ENCODE peak calls at places on chromosomes 6 and 20, in five cellular contexts. One of them, this sample, is unnamed.

GRCh38 chr20:20492521-20493334 is 124.8 kb downstream of the INSM1 start:
- DNase-seq in H1: no peak
- DNase-seq in neuronal stem cell: peak; percentile 86
- DNase-seq in mesenchymal stem cell: no peak
- DNase-seq in H9: no peak
- DNase-seq in this sample: peak; percentile 60

GRCh38 chr20:61049684-61050083 is 202.4 kb upstream of the CDH4 start:
- DNase-seq in neuronal stem cell: no peak
- DNase-seq in H1: no peak
- DNase-seq in H9: no peak
- DNase-seq in mesenchymal stem cell: no peak
- DNase-seq in this sample: no peak

GRCh38 chr6:32932132-32932868 is 8.5 kb downstream of the HLA-DMB start:
- DNase-seq in H1: no peak
- DNase-seq in mesenchymal stem cell: peak; percentile 42
- DNase-seq in H9: no peak
- DNase-seq in neuronal stem cell: no peak
- DNase-seq in this sample: no peak

GRCh38 chr6:126955621-126956020 is 162.8 kb upstream of the RSPO3 start:
- DNase-seq in neuronal stem cell: no peak
- DNase-seq in mesenchymal stem cell: no peak
- DNase-seq in H9: no peak
- DNase-seq in H1: no peak
- DNase-seq in this sample: peak; percentile 23

GRCh38 chr6:26115226-26115625 is 28.0 kb downstream of the HFE start:
- DNase-seq in H1: no peak
- DNase-seq in H9: no peak
- DNase-seq in mesenchymal stem cell: no peak
- DNase-seq in neuronal stem cell: no peak
- DNase-seq in this sample: no peak

GRCh38 chr6:107618672-107619071 is 128.8 kb downstream of the SOBP start:
- DNase-seq in H9: no peak
- DNase-seq in neuronal stem cell: no peak
- DNase-seq in mesenchymal stem cell: no peak
- DNase-seq in H1: no peak
- DNase-seq in this sample: peak; percentile 75

GRCh38 chr6:93644611-93645010 is 225.3 kb upstream of the EPHA7 start:
- DNase-seq in H9: no peak
- DNase-seq in mesenchymal stem cell: peak; percentile 5
- DNase-seq in neuronal stem cell: no peak
- DNase-seq in H1: no peak
- DNase-seq in this sample: no peak

GRCh38 chr6:67664942-67665341 is 970.1 kb upstream of the ADGRB3 start:
- DNase-seq in H1: no peak
- DNase-seq in H9: no peak
- DNase-seq in mesenchymal stem cell: no peak
- DNase-seq in neuronal stem cell: no peak
- DNase-seq in this sample: no peak

GRCh38 chr20:51886891-51887608 is 84.7 kb upstream of the SALL4 start:
- DNase-seq in H1: no peak
- DNase-seq in mesenchymal stem cell: no peak
- DNase-seq in H9: no peak
- DNase-seq in neuronal stem cell: no peak
- DNase-seq in this sample: no peak

GRCh38 chr6:81788748-81789147 is 36.3 kb upstream of the TENT5A start:
- DNase-seq in mesenchymal stem cell: peak; percentile 42
- DNase-seq in H9: no peak
- DNase-seq in neuronal stem cell: no peak
- DNase-seq in H1: no peak
- DNase-seq in this sample: no peak

GRCh38 chr20:41524980-41525613 is 93.1 kb downstream of the CHD6 start:
- DNase-seq in mesenchymal stem cell: no peak
- DNase-seq in H9: no peak
- DNase-seq in neuronal stem cell: no peak
- DNase-seq in H1: no peak
- DNase-seq in this sample: no peak

GRCh38 chr6:99348823-99349619 is 453 bp downstream of the FAXC start:
- DNase-seq in H1: peak; percentile 73
- DNase-seq in H9: peak; percentile 43
- DNase-seq in mesenchymal stem cell: peak; percentile 7
- DNase-seq in neuronal stem cell: peak; percentile 47
- DNase-seq in this sample: peak; percentile 76

GRCh38 chr20:36462440-36463211 is 78.7 kb upstream of the MYL9 start:
- DNase-seq in neuronal stem cell: no peak
- DNase-seq in H1: peak; percentile 60
- DNase-seq in H9: no peak
- DNase-seq in mesenchymal stem cell: peak; percentile 52
- DNase-seq in this sample: no peak

GRCh38 chr6:15285682-15286294 is 39.9 kb downstream of the JARID2 start:
- DNase-seq in H1: no peak
- DNase-seq in mesenchymal stem cell: no peak
- DNase-seq in H9: no peak
- DNase-seq in neuronal stem cell: no peak
- DNase-seq in this sample: peak; percentile 30

GRCh38 chr6:11766056-11766455 is 12.5 kb downstream of the ADTRP start:
- DNase-seq in neuronal stem cell: no peak
- DNase-seq in mesenchymal stem cell: peak; percentile 56
- DNase-seq in H9: no peak
- DNase-seq in H1: no peak
- DNase-seq in this sample: no peak

GRCh38 chr20:11329271-11329670 is 588.4 kb upstream of the BTBD3 start:
- DNase-seq in H1: no peak
- DNase-seq in neuronal stem cell: no peak
- DNase-seq in mesenchymal stem cell: no peak
- DNase-seq in H9: no peak
- DNase-seq in this sample: no peak

GRCh38 chr6:24950210-24950941 is 14.6 kb upstream of the RIPOR2 start:
- DNase-seq in mesenchymal stem cell: no peak
- DNase-seq in H1: no peak
- DNase-seq in H9: no peak
- DNase-seq in neuronal stem cell: no peak
- DNase-seq in this sample: no peak

GRCh38 chr20:24653306-24653705 is 183.9 kb downstream of the SYNDIG1 start:
- DNase-seq in neuronal stem cell: no peak
- DNase-seq in H9: no peak
- DNase-seq in mesenchymal stem cell: peak; percentile 38
- DNase-seq in H1: no peak
- DNase-seq in this sample: no peak

GRCh38 chr6:169800668-169801395 is 49.4 kb downstream of the ERMARD start:
- DNase-seq in H9: peak; percentile 32
- DNase-seq in neuronal stem cell: no peak
- DNase-seq in mesenchymal stem cell: peak; percentile 72
- DNase-seq in H1: peak; percentile 44
- DNase-seq in this sample: no peak

GRCh38 chr20:55417797-55418196 is 587.5 kb downstream of the CBLN4 start:
- DNase-seq in mesenchymal stem cell: no peak
- DNase-seq in H9: no peak
- DNase-seq in H1: no peak
- DNase-seq in neuronal stem cell: no peak
- DNase-seq in this sample: no peak

GRCh38 chr6:14454467-14454763 is 336.8 kb downstream of the CD83 start:
- DNase-seq in neuronal stem cell: no peak
- DNase-seq in mesenchymal stem cell: no peak
- DNase-seq in H9: no peak
- DNase-seq in H1: no peak
- DNase-seq in this sample: no peak

GRCh38 chr20:13771853-13772453 is 12.8 kb downstream of the ESF1 start:
- DNase-seq in mesenchymal stem cell: peak; percentile 42
- DNase-seq in H9: no peak
- DNase-seq in H1: no peak
- DNase-seq in neuronal stem cell: no peak
- DNase-seq in this sample: no peak

GRCh38 chr6:10582774-10583508 is 61.8 kb downstream of the GCNT2 start:
- DNase-seq in H9: peak; percentile 68
- DNase-seq in neuronal stem cell: no peak
- DNase-seq in H1: no peak
- DNase-seq in mesenchymal stem cell: no peak
- DNase-seq in this sample: no peak

GRCh38 chr6:53107091-53107490 is 41.5 kb downstream of the GCM1 start:
- DNase-seq in mesenchymal stem cell: no peak
- DNase-seq in neuronal stem cell: no peak
- DNase-seq in H9: no peak
- DNase-seq in H1: no peak
- DNase-seq in this sample: no peak

GRCh38 chr6:105223242-105223641 is 43.4 kb upstream of the POPDC3 start:
- DNase-seq in H9: no peak
- DNase-seq in neuronal stem cell: no peak
- DNase-seq in H1: no peak
- DNase-seq in mesenchymal stem cell: no peak
- DNase-seq in this sample: no peak

GRCh38 chr20:34165246-34165645 is 53.2 kb upstream of the EIF2S2 start:
- DNase-seq in H9: no peak
- DNase-seq in mesenchymal stem cell: peak; percentile 39
- DNase-seq in H1: no peak
- DNase-seq in neuronal stem cell: no peak
- DNase-seq in this sample: no peak

GRCh38 chr6:129490551-129491245 is 219.3 kb downstream of the ARHGAP18 start:
- DNase-seq in H1: no peak
- DNase-seq in neuronal stem cell: no peak
- DNase-seq in mesenchymal stem cell: peak; percentile 98
- DNase-seq in H9: no peak
- DNase-seq in this sample: peak; percentile 92

GRCh38 chr6:38617856-38618255 is 21.9 kb downstream of the BTBD9 start:
- DNase-seq in mesenchymal stem cell: no peak
- DNase-seq in neuronal stem cell: no peak
- DNase-seq in H9: no peak
- DNase-seq in H1: no peak
- DNase-seq in this sample: no peak
- H2BK12ac ChIP-seq in mesenchymal stem cell: no peak overlapping the region
- H2BK12ac ChIP-seq in neuronal stem cell: no peak overlapping the region
- H2BK12ac ChIP-seq in H9: no peak overlapping the region
- H2BK12ac ChIP-seq in H1: no peak overlapping the region
- H2BK12ac ChIP-seq in this sample: no peak overlapping the region

GRCh38 chr20:47238780-47239769 is 117.4 kb downstream of the ZMYND8 start:
- DNase-seq in mesenchymal stem cell: no peak
- DNase-seq in H9: peak; percentile 32
- DNase-seq in H1: no peak
- DNase-seq in neuronal stem cell: no peak
- DNase-seq in this sample: no peak

GRCh38 chr20:47237715-47238114 is 118.8 kb downstream of the ZMYND8 start:
- DNase-seq in H1: no peak
- DNase-seq in mesenchymal stem cell: peak; percentile 12
- DNase-seq in H9: no peak
- DNase-seq in neuronal stem cell: no peak
- DNase-seq in this sample: no peak

GRCh38 chr20:47235111-47235510 is 121.4 kb downstream of the ZMYND8 start:
- DNase-seq in H1: no peak
- DNase-seq in mesenchymal stem cell: no peak
- DNase-seq in H9: no peak
- DNase-seq in neuronal stem cell: no peak
- DNase-seq in this sample: no peak

GRCh38 chr20:47235853-47236638 is 120.5 kb downstream of the ZMYND8 start:
- DNase-seq in mesenchymal stem cell: no peak
- DNase-seq in H1: no peak
- DNase-seq in H9: no peak
- DNase-seq in neuronal stem cell: no peak
- DNase-seq in this sample: no peak

GRCh38 chr20:47236639-47236900 is 119.9 kb downstream of the ZMYND8 start:
- DNase-seq in H1: no peak
- DNase-seq in H9: no peak
- DNase-seq in mesenchymal stem cell: no peak
- DNase-seq in neuronal stem cell: no peak
- DNase-seq in this sample: no peak
- H2BK12ac ChIP-seq in H1: no peak overlapping the region
- H2BK12ac ChIP-seq in H9: no peak overlapping the region
- H2BK12ac ChIP-seq in mesenchymal stem cell: no peak overlapping the region
- H2BK12ac ChIP-seq in neuronal stem cell: no peak overlapping the region
- H2BK12ac ChIP-seq in this sample: no peak overlapping the region

GRCh38 chr6:142404751-142405150 is 102.9 kb downstream of the ADGRG6 start:
- DNase-seq in mesenchymal stem cell: no peak
- DNase-seq in neuronal stem cell: no peak
- DNase-seq in H9: no peak
- DNase-seq in H1: no peak
- DNase-seq in this sample: no peak

GRCh38 chr6:142399739-142400138 is 97.9 kb downstream of the ADGRG6 start:
- DNase-seq in mesenchymal stem cell: no peak
- DNase-seq in H9: no peak
- DNase-seq in H1: no peak
- DNase-seq in neuronal stem cell: no peak
- DNase-seq in this sample: no peak

GRCh38 chr6:142401838-142402237 is 100.0 kb downstream of the ADGRG6 start:
- DNase-seq in neuronal stem cell: no peak
- DNase-seq in H1: no peak
- DNase-seq in H9: no peak
- DNase-seq in mesenchymal stem cell: no peak
- DNase-seq in this sample: no peak

GRCh38 chr6:142398353-142398752 is 96.5 kb downstream of the ADGRG6 start:
- DNase-seq in H9: no peak
- DNase-seq in mesenchymal stem cell: no peak
- DNase-seq in neuronal stem cell: no peak
- DNase-seq in H1: no peak
- DNase-seq in this sample: no peak

DNA sequence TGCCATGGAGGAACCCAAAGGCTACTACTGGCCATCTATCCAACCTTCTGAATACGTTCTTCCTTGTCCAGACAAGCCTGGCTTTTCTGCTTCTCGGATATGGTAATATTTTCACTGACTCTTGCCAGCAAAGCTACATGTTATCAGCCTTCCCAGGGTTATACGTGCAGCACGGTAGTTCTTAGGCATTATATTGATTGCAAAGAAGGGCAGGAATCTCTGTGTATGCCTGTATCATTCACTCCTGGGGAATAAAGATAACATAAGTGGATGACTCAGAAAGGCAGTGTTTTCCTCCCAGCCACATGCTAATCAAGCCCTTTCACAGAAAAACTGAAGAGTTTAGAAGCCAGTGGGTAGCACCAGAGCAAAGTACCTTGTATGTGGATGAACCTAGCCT is 98.7 kb downstream of the ADGRG6 start:
- DNase-seq in neuronal stem cell: no peak
- DNase-seq in H9: no peak
- DNase-seq in mesenchymal stem cell: peak; percentile 79
- DNase-seq in H1: no peak
- DNase-seq in this sample: no peak
- H2BK12ac ChIP-seq in neuronal stem cell: no peak overlapping the region
- H2BK12ac ChIP-seq in H9: no peak overlapping the region
- H2BK12ac ChIP-seq in mesenchymal stem cell: no peak overlapping the region
- H2BK12ac ChIP-seq in H1: no peak overlapping the region
- H2BK12ac ChIP-seq in this sample: no peak overlapping the region

DNA sequence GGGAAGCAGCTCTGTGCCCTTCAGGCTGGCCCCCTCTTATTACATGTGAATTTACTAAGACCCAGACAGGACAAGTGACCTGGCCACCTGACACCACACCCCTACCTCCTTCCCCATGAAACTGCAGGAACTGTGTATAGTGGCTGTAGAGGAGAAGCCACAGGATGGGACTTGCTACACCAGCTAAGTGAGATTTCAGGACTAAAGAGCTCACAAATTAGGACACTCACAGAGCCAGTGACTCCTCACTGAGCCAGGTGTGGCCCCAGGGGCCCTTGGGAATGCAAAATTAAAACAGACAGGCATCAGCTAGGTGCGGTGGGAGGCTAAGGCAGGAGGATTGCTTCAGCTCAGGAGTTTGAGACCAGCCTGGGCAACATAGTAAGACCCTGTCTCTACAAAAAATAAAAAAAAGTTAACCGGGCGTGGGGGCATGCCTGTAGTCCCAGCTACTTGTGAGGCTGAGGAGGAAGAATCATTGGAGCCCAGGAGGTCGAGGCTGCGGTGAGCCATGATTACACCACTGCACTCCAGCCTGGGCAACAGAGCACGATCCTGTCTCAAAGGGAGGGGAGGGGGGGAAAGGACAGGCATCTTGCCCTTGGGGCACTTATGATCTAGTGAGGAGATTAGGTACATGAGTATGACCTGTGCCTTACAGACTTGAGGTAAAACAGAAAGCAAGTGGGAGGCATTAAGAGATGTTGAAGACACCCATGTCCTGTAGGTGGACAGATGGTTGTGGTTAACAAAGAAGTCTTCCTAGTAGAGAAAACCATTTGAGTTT is 23.2 kb upstream of the SRF start:
- DNase-seq in mesenchymal stem cell: no peak
- DNase-seq in H9: no peak
- DNase-seq in neuronal stem cell: no peak
- DNase-seq in H1: no peak
- DNase-seq in this sample: peak; percentile 85
- H2BK12ac ChIP-seq in mesenchymal stem cell: no peak overlapping the region
- H2BK12ac ChIP-seq in H9: no peak overlapping the region
- H2BK12ac ChIP-seq in neuronal stem cell: no peak overlapping the region
- H2BK12ac ChIP-seq in H1: no peak overlapping the region
- H2BK12ac ChIP-seq in this sample: peak overlapping the region; percentile 21